ENCODE peak calls at places on chromosome 4, in five cellular contexts. R is K562, W is endothelial cell of umbilical vein, N is H1, D is spleen. S is an unnamed sample.

GRCh38 chr4:185115827-185116232 is 27.2 kb upstream of the SLC25A4 start:
- DNase-seq in N (peak; percentile 52), R (peak; percentile 89), W (peak; percentile 51), D (no peak), S (peak; percentile 88)

GRCh38 chr4:180669637-180670036 is 1573.6 kb upstream of the TENM3 start:
- DNase-seq in R (no peak), N (no peak), W (no peak), D (no peak), S (no peak)

GRCh38 chr4:3202836-3203820 is 45.8 kb upstream of the MSANTD1 start:
- DNase-seq in W (no peak), R (no peak), D (no peak), N (no peak), S (no peak)

GRCh38 chr4:121484633-121485032 is 103.8 kb upstream of the QRFPR start:
- DNase-seq in D (peak; percentile 51), N (no peak), R (peak; percentile 16), W (peak; percentile 47), S (peak; percentile 78)

GRCh38 chr4:123390846-123391456 is 5.6 kb upstream of the SPRY1 start:
- DNase-seq in N (no peak), W (peak; percentile 46), R (peak; percentile 20), D (no peak), S (peak; percentile 38)

GRCh38 chr4:42345962-42346544 is 51.2 kb upstream of the SHISA3 start:
- DNase-seq in W (no peak), N (no peak), R (no peak), D (no peak), S (no peak)

GRCh38 chr4:3270141-3270611 is 21.2 kb downstream of the MSANTD1 start:
- DNase-seq in R (no peak), W (no peak), D (no peak), N (peak; percentile 44), S (no peak)

GRCh38 chr4:3223986-3224748 is 24.8 kb upstream of the MSANTD1 start:
- DNase-seq in D (no peak), N (no peak), W (no peak), R (no peak), S (no peak)

GRCh38 chr4:94676910-94677309 is 80.8 kb upstream of the BMPR1B start:
- DNase-seq in D (no peak), N (no peak), R (no peak), W (no peak), S (no peak)

GRCh38 chr4:23789765-23790164 is 100.1 kb downstream of the PPARGC1A start:
- DNase-seq in W (no peak), N (no peak), R (no peak), D (no peak), S (no peak)

GRCh38 chr4:67770422-67770821 is 16.2 kb upstream of the GNRHR start:
- DNase-seq in W (no peak), D (no peak), N (no peak), R (no peak), S (peak; percentile 37)

GRCh38 chr4:150525321-150525868 is 56.6 kb upstream of the MAB21L2 start:
- DNase-seq in N (no peak), W (no peak), R (no peak), D (no peak), S (no peak)

GRCh38 chr4:183600189-183600685 is 58.7 kb downstream of the RWDD4 start:
- DNase-seq in D (no peak), R (no peak), N (peak; percentile 49), W (peak; percentile 15), S (peak; percentile 75)

GRCh38 chr4:76435689-76436176 is 704 bp downstream of the SHROOM3 start:
- DNase-seq in W (no peak), D (no peak), R (no peak), N (no peak), S (peak; percentile 73)

GRCh38 chr4:29051381-29051965 is 1668.7 kb upstream of the PCDH7 start:
- DNase-seq in N (no peak), R (no peak), W (no peak), D (no peak), S (peak; percentile 33)

GRCh38 chr4:168955674-168956073 is 54.4 kb downstream of the CBR4 start:
- DNase-seq in N (no peak), R (no peak), W (no peak), D (no peak), S (no peak)

GRCh38 chr4:87353592-87353991 is 30.9 kb upstream of the HSD17B13 start:
- DNase-seq in N (peak; percentile 68), R (peak; percentile 23), D (no peak), W (peak; percentile 67), S (peak; percentile 71)

GRCh38 chr4:180827193-180827592 is 1416.0 kb upstream of the TENM3 start:
- DNase-seq in W (no peak), N (no peak), D (no peak), R (no peak), S (peak; percentile 12)

GRCh38 chr4:121784975-121785374 is 16.1 kb upstream of the EXOSC9 start:
- DNase-seq in R (no peak), D (no peak), N (no peak), W (peak; percentile 59), S (no peak)

GRCh38 chr4:129239088-129239487 is 143.1 kb downstream of the C4orf33 start:
- DNase-seq in R (no peak), W (no peak), N (no peak), D (no peak), S (no peak)

GRCh38 chr4:80948995-80949394 is 81.5 kb upstream of the BMP3 start:
- DNase-seq in D (no peak), N (no peak), R (no peak), W (no peak), S (no peak)

GRCh38 chr4:38788327-38788726 is 5.5 kb upstream of the TLR10 start:
- DNase-seq in W (peak; percentile 57), R (no peak), D (no peak), N (no peak), S (no peak)

GRCh38 chr4:67558493-67558892 is at the start of gene STAP1:
- DNase-seq in R (no peak), N (no peak), W (no peak), D (no peak), S (no peak)

GRCh38 chr4:55169352-55169959 is 44.1 kb upstream of the KDR start:
- DNase-seq in N (no peak), R (no peak), D (no peak), W (no peak), S (peak; percentile 59)

GRCh38 chr4:158282252-158282651 is 72.0 kb downstream of the TMEM144 start:
- DNase-seq in D (no peak), W (no peak), N (no peak), R (no peak), S (no peak)

GRCh38 chr4:104424368-104424921 is 70.2 kb downstream of the CXXC4 start:
- DNase-seq in N (no peak), R (no peak), D (no peak), W (no peak), S (no peak)

GRCh38 chr4:64882311-64883086 is 473.2 kb upstream of the TECRL start:
- DNase-seq in W (no peak), D (no peak), N (no peak), R (no peak), S (no peak)

GRCh38 chr4:169640261-169640880 is 20.0 kb downstream of the CLCN3 start:
- DNase-seq in W (no peak), D (no peak), N (no peak), R (no peak), S (no peak)

GRCh38 chr4:174036563-174036962 is 246.9 kb downstream of the FBXO8 start:
- DNase-seq in N (no peak), D (no peak), W (no peak), R (no peak), S (no peak)

GRCh38 chr4:175444512-175444911 is 367.6 kb downstream of the GPM6A start:
- DNase-seq in R (no peak), N (no peak), D (no peak), W (no peak), S (no peak)

GRCh38 chr4:123244233-123244632 is 152.4 kb upstream of the SPRY1 start:
- DNase-seq in W (peak; percentile 65), N (no peak), D (peak; percentile 72), R (no peak), S (no peak)

GRCh38 chr4:186891859-186892486 is 168.3 kb upstream of the FAT1 start:
- DNase-seq in D (no peak), W (no peak), N (no peak), R (no peak), S (no peak)

GRCh38 chr4:164926301-164926700 is 49.3 kb downstream of the APELA start:
- DNase-seq in R (no peak), D (no peak), W (no peak), N (no peak), S (no peak)

GRCh38 chr4:88725986-88726385 is 28.4 kb upstream of the NAP1L5 start:
- DNase-seq in N (no peak), R (no peak), D (no peak), W (no peak), S (no peak)

GRCh38 chr4:52822583-52823477 is 39.3 kb upstream of the RASL11B start:
- DNase-seq in D (no peak), R (no peak), W (no peak), N (no peak), S (no peak)
- TF ChIP-seq POLR2AphosphoS5 in D (no peak), R (no peak), W (no peak), N (no peak), S (no peak)

DNA sequence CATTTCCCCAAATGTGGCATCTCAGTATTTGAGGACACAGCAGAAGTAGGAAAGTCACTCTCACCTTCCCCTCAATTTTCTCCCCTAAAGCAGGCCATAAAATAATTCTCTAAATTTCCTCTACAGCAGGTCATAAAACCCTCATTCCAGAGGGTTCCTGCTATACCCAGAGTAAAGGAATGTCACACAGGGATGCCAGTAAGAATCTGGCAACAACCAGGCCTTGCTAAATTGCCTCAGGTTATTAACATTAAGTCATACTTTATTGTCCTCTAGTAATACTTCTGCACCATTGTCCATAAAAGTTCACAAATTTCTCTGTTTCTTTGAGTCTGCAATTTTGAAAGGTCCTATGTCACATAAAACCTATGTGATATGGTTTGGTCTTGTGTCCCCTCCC is 685.7 kb upstream of the SLIT2 start:
- DNase-seq in N (no peak), R (no peak), W (no peak), D (no peak), S (no peak)
- H3K4me1 ChIP-seq in N (no peaks in the 10 kb centered on the region), R (no peaks in the 10 kb centered on the region), W (no peaks in the 10 kb centered on the region), D (no peaks in the 10 kb centered on the region), S (no peaks in the 10 kb centered on the region)

DNA sequence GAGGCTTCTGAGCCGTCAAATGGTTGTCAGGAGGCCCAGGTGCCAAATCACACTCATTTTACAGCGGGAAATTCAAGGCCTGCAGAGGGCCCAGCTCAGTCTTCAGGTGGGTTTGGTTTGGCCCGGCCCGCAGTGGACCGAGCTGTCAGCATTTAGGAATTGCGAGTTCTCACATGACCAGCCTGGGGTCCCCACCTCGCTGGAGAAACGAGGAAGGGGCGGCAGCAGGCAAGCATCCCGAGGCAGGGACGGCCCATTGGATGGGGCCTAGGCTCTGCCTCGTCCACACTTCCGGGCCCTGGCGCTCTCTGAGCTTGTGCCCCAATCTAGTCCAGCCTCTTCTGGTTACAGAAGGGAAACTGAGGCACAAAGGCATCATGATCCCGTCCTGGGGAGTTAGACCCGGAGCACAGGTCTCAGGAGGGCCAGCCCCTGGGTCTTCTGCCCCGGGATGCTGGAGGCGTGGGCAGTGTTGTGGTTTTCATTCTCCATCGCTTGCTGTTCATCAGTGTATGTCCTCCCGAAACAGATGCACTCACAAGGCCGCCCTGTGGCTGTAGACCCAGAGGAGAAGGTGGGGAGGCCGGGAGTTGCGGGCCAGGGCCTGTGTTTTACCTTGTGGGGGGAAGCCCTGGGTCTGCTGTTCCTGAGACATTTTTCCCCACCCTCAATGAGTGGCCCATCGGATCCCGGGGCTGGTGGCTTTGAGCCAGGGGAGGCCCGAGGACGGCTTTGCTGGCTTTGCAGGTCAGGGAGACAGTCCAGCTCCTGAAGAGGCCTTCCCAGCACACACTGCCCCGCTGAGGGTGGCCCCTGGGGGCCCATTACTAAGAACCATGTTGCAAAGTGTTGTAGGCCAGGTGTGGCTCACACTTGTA is 8.9 kb downstream of the PSAPL1 start:
- DNase-seq in R (no peak), N (peak; percentile 28), W (no peak), D (peak; percentile 61), S (no peak)
- TF ChIP-seq POLR2AphosphoS5 in R (no peak), N (no peak), W (no peak), D (no peak), S (no peak)

GRCh38 chr4:31351695-31352094 is 631.5 kb downstream of the PCDH7 start:
- DNase-seq in W (no peak), D (no peak), R (no peak), N (no peak), S (no peak)
- H3K4me1 ChIP-seq in W (no peaks in the 10 kb centered on the region), D (no peaks in the 10 kb centered on the region), R (no peaks in the 10 kb centered on the region), N (no peaks in the 10 kb centered on the region), S (no peaks in the 10 kb centered on the region)

S was measured in GM23338.